ENCODE peak calls at places on chromosomes 16 and 17, in eight cellular contexts. R, F, V, K, O, Y, Q and D are unnamed samples.

GRCh38 chr17:39062846-39063680 is 88.4 kb downstream of the PLXDC1 start:
- DNase-seq in O (peak; percentile 41), Q (peak; percentile 34), F (no peak), Y (no peak), R (no peak), K (no peak), V (no peak), D (no peak)

GRCh38 chr16:12262454-12263180 is 286.1 kb downstream of the SNX29 start:
- DNase-seq in Y (peak; percentile 18), K (no peak), O (no peak), F (peak; percentile 36), Q (no peak), R (no peak), V (no peak), D (no peak)

GRCh38 chr17:7220593-7221280 is 999 bp downstream of the ACADVL start:
- DNase-seq in Y (peak; percentile 41), R (peak; percentile 69), Q (peak; percentile 70), F (peak; percentile 49), O (peak; percentile 58), V (peak; percentile 75), K (peak; percentile 68), D (peak; percentile 42)

GRCh38 chr17:49218941-49219913 is 8.7 kb downstream of the ABI3 start:
- DNase-seq in Y (no peak), R (peak; percentile 66), V (peak; percentile 63), F (no peak), O (no peak), K (no peak), Q (no peak), D (no peak)

GRCh38 chr17:74840989-74841666 is 18.6 kb downstream of the GRIN2C start:
- DNase-seq in R (no peak), O (peak; percentile 84), Q (no peak), K (peak; percentile 18), V (peak; percentile 84), F (peak; percentile 88), Y (no peak), D (no peak)

GRCh38 chr17:75856062-75856681 is 1.0 kb upstream of the WBP2 start:
- DNase-seq in F (peak; percentile 56), Q (no peak), O (no peak), K (no peak), Y (peak; percentile 75), V (no peak), R (no peak), D (no peak)

GRCh38 chr17:4006745-4007211 is 42.5 kb upstream of the ATP2A3 start:
- DNase-seq in F (no peak), Q (no peak), Y (no peak), V (no peak), K (no peak), R (no peak), O (no peak), D (no peak)

GRCh38 chr16:57614546-57615343 is 13.7 kb upstream of the ADGRG1 start:
- DNase-seq in O (no peak), V (peak; percentile 26), Q (no peak), F (no peak), Y (no peak), K (no peak), R (no peak), D (no peak)

GRCh38 chr16:57653936-57654335 is 14.2 kb upstream of the ADGRG3 start:
- DNase-seq in R (no peak), O (no peak), Q (peak; percentile 72), K (peak; percentile 30), V (no peak), F (no peak), Y (peak; percentile 74), D (no peak)